ENCODE peak calls at places on chromosomes 16 and 17, in nine cellular contexts. Y is prostate gland; Q is mesendoderm; L is left lung; T is tibial artery; K is left ventricle myocardium inferior; W is effector memory CD4-positive, alpha-beta T cell; P is GM23248; X is OCI-LY7. G is an unnamed sample.

GRCh38 chr17:81396722-81397313 is 1.6 kb downstream of the BAHCC1 start:
- DNase-seq in Y (no peak), Q (peak), L (no peak), T (no peak), K (peak), W (no peak), P (peak), X (no peak), G (no peak)

GRCh38 chr17:15157051-15157450 is 108.1 kb downstream of the PMP22 start:
- DNase-seq in Y (no peak), Q (peak), L (no peak), T (no peak), K (no peak), W (no peak), P (peak), X (no peak), G (no peak)

GRCh38 chr16:88382491-88383400 is at the start of gene ZNF469:
- DNase-seq in Y (no peak), Q (no peak), L (peak), T (peak), K (peak), W (no peak), P (peak), X (no peak), G (no peak)

GRCh38 chr17:81131486-81132196 is 33.7 kb upstream of the PVALEF start:
- DNase-seq in Y (no peak), Q (no peak), L (no peak), T (no peak), K (no peak), W (no peak), P (no peak), X (no peak), G (no peak)

GRCh38 chr16:18839555-18839954 is 38.2 kb upstream of the ARL6IP1 start:
- DNase-seq in Y (peak), Q (peak), L (no peak), T (no peak), K (no peak), W (no peak), P (no peak), X (no peak), G (no peak)

GRCh38 chr17:50699410-50699809 is 8.3 kb downstream of the ANKRD40 start:
- DNase-seq in Y (no peak), Q (no peak), L (no peak), T (no peak), K (no peak), W (no peak), P (peak), X (no peak), G (no peak)

GRCh38 chr17:79913896-79914812 is 74.9 kb upstream of the CBX4 start:
- DNase-seq in Y (no peak), Q (no peak), L (peak), T (no peak), K (no peak), W (no peak), P (no peak), X (no peak), G (no peak)

GRCh38 chr17:50047488-50048126 is 8.3 kb upstream of the ITGA3 start:
- DNase-seq in Y (no peak), Q (peak), L (no peak), T (peak), K (no peak), W (no peak), P (peak), X (no peak), G (no peak)

GRCh38 chr16:67481561-67482259 is 753 bp upstream of the ATP6V0D1 start:
- DNase-seq in Y (no peak), Q (no peak), L (no peak), T (no peak), K (peak), W (peak), P (peak), X (peak), G (no peak)

GRCh38 chr17:17772231-17772630 is 64.6 kb downstream of the SREBF1 start:
- DNase-seq in Y (no peak), Q (no peak), L (no peak), T (no peak), K (no peak), W (no peak), P (no peak), X (no peak), G (no peak)

GRCh38 chr17:70171159-70171558 is 1.8 kb downstream of the KCNJ2 start:
- DNase-seq in Y (no peak), Q (peak), L (no peak), T (no peak), K (no peak), W (no peak), P (no peak), X (no peak), G (no peak)

GRCh38 chr16:85733155-85733838 is 17.6 kb downstream of the C16orf74 start:
- DNase-seq in Y (no peak), Q (no peak), L (no peak), T (no peak), K (no peak), W (no peak), P (peak), X (no peak), G (no peak)

GRCh38 chr17:40519089-40519775 is 17.8 kb upstream of the TNS4 start:
- DNase-seq in Y (no peak), Q (no peak), L (no peak), T (peak), K (no peak), W (no peak), P (no peak), X (no peak), G (peak)

GRCh38 chr17:10398352-10398751 is 23.4 kb downstream of the MYH8 start:
- DNase-seq in Y (no peak), Q (peak), L (no peak), T (no peak), K (no peak), W (no peak), P (no peak), X (no peak), G (no peak)

GRCh38 chr16:70715860-70716357 is 30.1 kb upstream of the MTSS2 start:
- DNase-seq in Y (no peak), Q (no peak), L (no peak), T (no peak), K (no peak), W (no peak), P (peak), X (no peak), G (no peak)

GRCh38 chr17:64423881-64424280 is 25.0 kb upstream of the MILR1 start:
- DNase-seq in Y (no peak), Q (no peak), L (no peak), T (no peak), K (no peak), W (no peak), P (peak), X (no peak), G (no peak)

GRCh38 chr17:948284-948852 is 31.2 kb downstream of the NXN start:
- DNase-seq in Y (peak), Q (peak), L (no peak), T (no peak), K (no peak), W (no peak), P (no peak), X (no peak), G (no peak)

GRCh38 chr16:69691980-69692911 is 34.1 kb downstream of the NQO1 start:
- DNase-seq in Y (no peak), Q (no peak), L (no peak), T (no peak), K (no peak), W (no peak), P (peak), X (peak), G (no peak)

GRCh38 chr17:76862079-76862478 is 6.1 kb upstream of the MGAT5B start:
- DNase-seq in Y (no peak), Q (no peak), L (no peak), T (no peak), K (no peak), W (no peak), P (no peak), X (no peak), G (no peak)

GRCh38 chr16:23486480-23486879 is 23.8 kb downstream of the GGA2 start:
- DNase-seq in Y (no peak), Q (no peak), L (no peak), T (no peak), K (no peak), W (no peak), P (no peak), X (no peak), G (no peak)
- H3K27ac ChIP-seq in Y (no peak), Q (no peak), L (no peak), T (no peak), K (no peak), W (no peak), P (no peak), X (no peak), G (no peak)

GRCh38 chr16:3036726-3037315 is at the start of gene BICDL2:
- DNase-seq in Y (no peak), Q (no peak), L (peak), T (no peak), K (no peak), W (no peak), P (no peak), X (no peak), G (no peak)
- H3K4me3 ChIP-seq in Y (peak), Q (no peak), L (peak), T (no peak), K (peak), W (peak), P (no peak), X (no peak), G (peak)

DNA sequence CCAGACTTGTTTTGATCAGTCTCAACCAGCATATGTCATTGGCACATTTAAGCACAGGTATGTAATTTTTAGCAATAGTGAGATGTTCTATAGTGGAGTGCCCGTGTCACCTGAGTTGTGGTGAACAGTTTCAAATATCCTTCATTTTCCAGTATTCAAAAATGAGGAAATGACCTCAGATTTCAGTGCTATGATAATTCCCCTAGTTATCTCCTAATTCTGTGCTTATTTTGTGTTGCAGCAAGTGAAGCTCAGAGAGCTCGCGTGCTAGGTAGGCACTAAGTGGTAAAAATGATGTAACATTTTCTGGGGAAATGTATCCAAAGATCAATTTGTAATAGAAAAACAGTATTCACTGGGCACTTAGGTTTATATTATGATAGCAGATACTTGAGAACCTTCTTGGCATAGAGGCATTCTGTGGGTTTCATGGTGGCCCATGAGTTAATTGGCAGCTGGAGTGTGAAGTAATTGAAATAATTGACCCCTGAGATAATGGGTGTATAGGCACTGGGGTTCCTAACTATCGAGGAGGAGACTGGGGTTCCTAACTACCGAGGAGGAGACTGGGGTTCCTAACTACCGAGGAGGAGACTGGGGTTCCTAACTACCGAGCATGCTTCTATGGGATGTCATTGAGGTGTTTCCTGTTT is 159.1 kb downstream of the PRKCA start:
- DNase-seq in Y (no peak), Q (no peak), L (no peak), T (no peak), K (no peak), W (no peak), P (no peak), X (no peak), G (no peak)
- H3K27ac ChIP-seq in Y (no peak), Q (no peak), L (no peak), T (no peak), K (peak), W (no peak), P (peak), X (no peak), G (no peak)

GRCh38 chr16:83723901-83724300 is 83.9 kb upstream of the HSBP1 start:
- DNase-seq in Y (no peak), Q (no peak), L (no peak), T (no peak), K (no peak), W (no peak), P (no peak), X (no peak), G (no peak)

GRCh38 chr16:83722501-83723183 is 85.1 kb upstream of the HSBP1 start:
- DNase-seq in Y (no peak), Q (no peak), L (no peak), T (no peak), K (no peak), W (no peak), P (peak), X (no peak), G (no peak)

GRCh38 chr16:83723244-83723643 is 84.5 kb upstream of the HSBP1 start:
- DNase-seq in Y (no peak), Q (no peak), L (no peak), T (no peak), K (no peak), W (no peak), P (peak), X (no peak), G (no peak)

GRCh38 chr16:83720213-83720612 is 87.6 kb upstream of the HSBP1 start:
- DNase-seq in Y (no peak), Q (no peak), L (no peak), T (no peak), K (no peak), W (no peak), P (no peak), X (no peak), G (no peak)

DNA sequence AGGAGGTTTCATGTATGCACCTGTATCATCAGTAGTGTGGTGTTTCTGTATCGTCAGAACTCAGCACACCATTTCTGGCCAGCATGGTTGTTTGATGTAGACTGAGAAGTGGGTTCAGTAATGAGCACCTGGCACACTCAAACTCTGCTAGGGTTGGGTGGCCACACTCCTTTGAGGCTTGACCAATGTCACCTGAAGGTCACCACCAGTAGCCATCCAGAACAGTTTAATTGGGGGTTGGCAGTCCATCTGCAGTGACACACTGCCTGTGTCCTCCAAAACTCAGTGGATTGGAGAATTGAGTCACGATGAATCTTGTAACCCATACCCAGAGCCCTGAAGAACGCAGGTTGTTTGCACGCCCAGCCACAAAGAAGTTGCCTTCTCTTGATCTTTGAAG is 86.8 kb upstream of the HSBP1 start:
- DNase-seq in Y (no peak), Q (no peak), L (no peak), T (no peak), K (no peak), W (no peak), P (no peak), X (no peak), G (no peak)
- H3K4me3 ChIP-seq in Y (no peak), Q (no peak), L (no peak), T (no peak), K (no peak), W (no peak), P (no peak), X (no peak), G (no peak)

GRCh38 chr17:16313159-16314090 is 39.8 kb downstream of the CENPV start:
- DNase-seq in Y (no peak), Q (no peak), L (no peak), T (no peak), K (no peak), W (no peak), P (no peak), X (no peak), G (no peak)

GRCh38 chr17:16314859-16315258 is 38.4 kb downstream of the CENPV start:
- DNase-seq in Y (no peak), Q (no peak), L (no peak), T (no peak), K (no peak), W (no peak), P (no peak), X (no peak), G (no peak)

GRCh38 chr17:16319969-16320368 is 33.3 kb downstream of the CENPV start:
- DNase-seq in Y (no peak), Q (no peak), L (no peak), T (no peak), K (no peak), W (no peak), P (no peak), X (no peak), G (no peak)

DNA sequence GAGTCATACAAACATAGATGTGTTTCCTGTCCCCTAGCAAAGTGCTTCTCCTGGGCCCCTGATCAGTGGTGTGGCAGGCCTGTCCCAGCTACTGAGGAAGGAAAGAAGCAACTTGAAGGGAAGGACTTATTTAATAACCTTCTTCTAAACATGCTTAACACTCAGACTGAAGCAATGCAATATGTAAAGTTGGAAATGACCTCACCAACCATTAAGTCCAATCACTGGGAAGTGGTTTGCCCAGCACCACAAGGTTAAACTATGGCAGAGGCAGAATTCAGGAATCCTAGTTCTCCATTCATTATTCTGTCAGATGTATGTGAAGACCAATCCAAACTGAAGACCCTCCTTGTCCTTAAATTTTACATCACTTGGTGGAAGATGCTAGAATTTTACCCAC is 39.1 kb downstream of the CENPV start:
- DNase-seq in Y (no peak), Q (no peak), L (no peak), T (no peak), K (no peak), W (no peak), P (peak), X (no peak), G (no peak)
- H3K27ac ChIP-seq in Y (no peak), Q (no peak), L (no peak), T (no peak), K (no peak), W (no peak), P (no peak), X (no peak), G (no peak)